ENCODE peak calls at places on chromosomes 6 and 20, in eight cellular contexts. G, T, E, X, S, C, M and Y are unnamed samples. For H3K36me3, the result is how much of the 10 kb centered on the place peaks cover.

GRCh38 chr6:167673951-167674350 is 152.8 kb upstream of the AFDN start:
- DNase-seq in G (no peak), T (no peak), E (no peak), X (no peak), S (no peak), C (no peak), M (no peak), Y (no peak)

GRCh38 chr6:40436685-40437604 is 150.2 kb downstream of the LRFN2 start:
- DNase-seq in G (no peak), T (no peak), E (no peak), X (no peak), S (no peak), C (no peak), M (no peak), Y (no peak)

GRCh38 chr6:37622639-37623038 is 75.0 kb downstream of the MDGA1 start:
- DNase-seq in G (no peak), T (no peak), E (no peak), X (no peak), S (peak), C (no peak), M (no peak), Y (no peak)

GRCh38 chr6:45830441-45831139 is 185.1 kb downstream of the CLIC5 start:
- DNase-seq in G (no peak), T (no peak), E (no peak), X (peak), S (peak), C (no peak), M (no peak), Y (no peak)

GRCh38 chr6:57423468-57423867 is 106.0 kb downstream of the PRIM2 start:
- DNase-seq in G (no peak), T (no peak), E (no peak), X (no peak), S (no peak), C (no peak), M (no peak), Y (no peak)

GRCh38 chr6:6546318-6547110 is 42.0 kb upstream of the LY86 start:
- DNase-seq in G (peak), T (no peak), E (peak), X (no peak), S (no peak), C (peak), M (peak), Y (peak)

GRCh38 chr6:159438106-159438505 is 254.9 kb downstream of the SOD2 start:
- DNase-seq in G (no peak), T (no peak), E (no peak), X (no peak), S (no peak), C (no peak), M (no peak), Y (no peak)

GRCh38 chr6:161452241-161452640 is 178.4 kb upstream of the AGPAT4 start:
- DNase-seq in G (no peak), T (no peak), E (no peak), X (no peak), S (no peak), C (no peak), M (no peak), Y (no peak)

GRCh38 chr6:87045521-87046075 is 49.3 kb downstream of the CGA start:
- DNase-seq in G (no peak), T (no peak), E (no peak), X (no peak), S (no peak), C (no peak), M (no peak), Y (no peak)

GRCh38 chr20:47284373-47284772 is 72.1 kb downstream of the ZMYND8 start:
- DNase-seq in G (no peak), T (no peak), E (no peak), X (no peak), S (no peak), C (no peak), M (no peak), Y (no peak)

GRCh38 chr6:25713802-25714201 is 40.7 kb upstream of the SLC17A4 start:
- DNase-seq in G (no peak), T (no peak), E (no peak), X (no peak), S (no peak), C (no peak), M (no peak), Y (no peak)

GRCh38 chr6:151349651-151350270 is 41.6 kb downstream of the ZBTB2 start:
- DNase-seq in G (no peak), T (no peak), E (no peak), X (no peak), S (no peak), C (no peak), M (no peak), Y (no peak)

GRCh38 chr6:37516076-37516919 is 16.6 kb upstream of the CCDC167 start:
- DNase-seq in G (peak), T (no peak), E (no peak), X (peak), S (peak), C (no peak), M (no peak), Y (peak)

GRCh38 chr6:30556964-30557682 is at the start of gene PRR3:
- DNase-seq in G (peak), T (peak), E (peak), X (peak), S (peak), C (peak), M (peak), Y (peak)

GRCh38 chr6:42378125-42378524 is 73.6 kb downstream of the TRERF1 start:
- DNase-seq in G (no peak), T (no peak), E (no peak), X (no peak), S (no peak), C (no peak), M (no peak), Y (no peak)

GRCh38 chr6:71012871-71013456 is 56.1 kb upstream of the B3GAT2 start:
- DNase-seq in G (peak), T (no peak), E (peak), X (peak), S (no peak), C (no peak), M (no peak), Y (no peak)

GRCh38 chr6:31531162-31531561 is 2.4 kb downstream of the MCCD1 start:
- DNase-seq in G (no peak), T (no peak), E (no peak), X (no peak), S (no peak), C (no peak), M (no peak), Y (no peak)

GRCh38 chr6:62452586-62452985 is 166.6 kb upstream of the KHDRBS2 start:
- DNase-seq in G (no peak), T (no peak), E (no peak), X (no peak), S (no peak), C (no peak), M (no peak), Y (no peak)

GRCh38 chr6:63663147-63663877 is 27.7 kb downstream of the PHF3 start:
- DNase-seq in G (no peak), T (no peak), E (peak), X (no peak), S (no peak), C (no peak), M (no peak), Y (no peak)

GRCh38 chr20:6956056-6956455 is 188.6 kb downstream of the BMP2 start:
- DNase-seq in G (no peak), T (no peak), E (no peak), X (no peak), S (no peak), C (no peak), M (no peak), Y (no peak)

GRCh38 chr6:110526731-110527130 is 50.3 kb upstream of the SLC22A16 start:
- DNase-seq in G (no peak), T (no peak), E (no peak), X (no peak), S (no peak), C (no peak), M (no peak), Y (no peak)

GRCh38 chr6:1864496-1864895 is 254.8 kb downstream of the FOXC1 start:
- DNase-seq in G (no peak), T (no peak), E (no peak), X (no peak), S (no peak), C (no peak), M (no peak), Y (no peak)

GRCh38 chr6:169620171-169621125 is 81.4 kb downstream of the WDR27 start:
- DNase-seq in G (no peak), T (no peak), E (peak), X (no peak), S (no peak), C (no peak), M (no peak), Y (peak)

GRCh38 chr6:104218132-104218531 is 641.6 kb downstream of the HACE1 start:
- DNase-seq in G (no peak), T (no peak), E (no peak), X (no peak), S (no peak), C (no peak), M (no peak), Y (no peak)

GRCh38 chr6:43945778-43946100 is 175.7 kb downstream of the VEGFA start:
- DNase-seq in G (no peak), T (no peak), E (no peak), X (no peak), S (no peak), C (no peak), M (no peak), Y (no peak)

GRCh38 chr6:123794799-123795198 is 8.9 kb upstream of the NKAIN2 start:
- DNase-seq in G (no peak), T (no peak), E (no peak), X (no peak), S (no peak), C (no peak), M (no peak), Y (no peak)

GRCh38 chr20:35552914-35553313 is 11.0 kb downstream of the ERGIC3 start:
- DNase-seq in G (no peak), T (no peak), E (no peak), X (no peak), S (no peak), C (no peak), M (no peak), Y (no peak)

GRCh38 chr20:39290575-39290974 is 328.4 kb downstream of the DHX35 start:
- DNase-seq in G (no peak), T (no peak), E (no peak), X (no peak), S (no peak), C (no peak), M (no peak), Y (no peak)

GRCh38 chr20:37202267-37202943 is 23.1 kb upstream of the MROH8 start:
- DNase-seq in G (peak), T (peak), E (peak), X (no peak), S (no peak), C (no peak), M (no peak), Y (peak)

GRCh38 chr6:133187657-133188453 is 53.3 kb upstream of the EYA4 start:
- DNase-seq in G (no peak), T (no peak), E (peak), X (no peak), S (no peak), C (no peak), M (no peak), Y (no peak)

GRCh38 chr6:136517582-136517981 is 32.6 kb downstream of the MAP7 start:
- DNase-seq in G (no peak), T (no peak), E (no peak), X (no peak), S (no peak), C (no peak), M (no peak), Y (no peak)

GRCh38 chr6:42113929-42114636 is 28.3 kb downstream of the C6orf132 start:
- DNase-seq in G (no peak), T (no peak), E (peak), X (no peak), S (no peak), C (no peak), M (no peak), Y (no peak)

GRCh38 chr20:1122388-1123315 is 4.2 kb downstream of the PSMF1 start:
- DNase-seq in G (no peak), T (no peak), E (peak), X (no peak), S (no peak), C (no peak), M (peak), Y (peak)

GRCh38 chr20:36569847-36570429 is 3.5 kb upstream of the TGIF2 start:
- DNase-seq in G (no peak), T (no peak), E (peak), X (no peak), S (no peak), C (no peak), M (no peak), Y (no peak)

GRCh38 chr20:41142914-41143313 is 5.6 kb downstream of the PLCG1 start:
- DNase-seq in G (no peak), T (no peak), E (no peak), X (no peak), S (peak), C (no peak), M (no peak), Y (no peak)

GRCh38 chr20:44494681-44495080 is 19.0 kb downstream of the TTPAL start:
- DNase-seq in G (no peak), T (no peak), E (no peak), X (no peak), S (no peak), C (no peak), M (no peak), Y (no peak)

GRCh38 chr20:44489223-44489622 is 13.5 kb downstream of the TTPAL start:
- DNase-seq in G (no peak), T (no peak), E (no peak), X (no peak), S (no peak), C (no peak), M (no peak), Y (no peak)

GRCh38 chr20:44489931-44490330 is 14.3 kb downstream of the TTPAL start:
- DNase-seq in G (no peak), T (no peak), E (no peak), X (peak), S (no peak), C (no peak), M (no peak), Y (no peak)

GRCh38 chr20:44494266-44494665 is 18.6 kb downstream of the TTPAL start:
- DNase-seq in G (no peak), T (no peak), E (peak), X (no peak), S (no peak), C (no peak), M (no peak), Y (peak)

DNA sequence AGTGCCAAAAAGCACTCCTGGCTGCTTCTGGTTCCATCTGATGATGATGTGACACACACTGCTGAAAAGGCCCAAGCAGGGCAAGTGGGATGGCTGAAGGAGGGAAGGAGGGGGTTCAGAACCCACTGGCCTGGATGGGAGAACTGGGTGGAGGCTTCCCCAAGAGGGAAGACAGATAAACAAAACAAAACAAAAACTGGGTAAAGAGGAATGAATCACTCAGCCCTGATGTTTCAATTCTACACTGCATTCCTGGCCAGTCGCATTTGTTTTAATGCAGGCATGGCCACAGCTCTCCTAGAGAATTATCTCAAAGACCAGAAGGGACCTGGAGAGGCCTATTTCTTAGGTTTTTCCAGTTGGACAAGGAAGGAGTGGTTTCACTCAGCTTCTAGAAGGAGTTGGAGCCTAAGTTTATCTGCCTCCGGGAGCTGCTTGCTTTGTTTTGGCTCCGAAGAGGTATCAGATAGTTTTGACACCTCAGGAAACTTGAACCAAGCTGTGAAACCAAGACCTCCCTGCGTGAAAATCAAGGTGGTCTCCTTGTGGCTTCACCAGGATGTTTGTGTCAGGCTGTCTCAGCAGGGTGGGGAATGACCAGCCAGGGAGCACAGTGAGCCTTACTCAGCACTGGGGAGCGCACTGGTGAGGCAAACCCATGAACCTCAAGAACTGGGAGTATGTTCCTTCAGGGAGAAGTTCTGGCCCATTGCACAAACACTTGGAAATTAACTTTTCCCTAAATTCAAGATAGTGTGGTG is 16.1 kb downstream of the TTPAL start:
- DNase-seq in G (peak), T (peak), E (peak), X (no peak), S (no peak), C (no peak), M (peak), Y (peak)
- H3K36me3 ChIP-seq in G (under half), T (under half), E (under half), X (under half), S (half or more), C (under half), M (under half), Y (under half)

DNA sequence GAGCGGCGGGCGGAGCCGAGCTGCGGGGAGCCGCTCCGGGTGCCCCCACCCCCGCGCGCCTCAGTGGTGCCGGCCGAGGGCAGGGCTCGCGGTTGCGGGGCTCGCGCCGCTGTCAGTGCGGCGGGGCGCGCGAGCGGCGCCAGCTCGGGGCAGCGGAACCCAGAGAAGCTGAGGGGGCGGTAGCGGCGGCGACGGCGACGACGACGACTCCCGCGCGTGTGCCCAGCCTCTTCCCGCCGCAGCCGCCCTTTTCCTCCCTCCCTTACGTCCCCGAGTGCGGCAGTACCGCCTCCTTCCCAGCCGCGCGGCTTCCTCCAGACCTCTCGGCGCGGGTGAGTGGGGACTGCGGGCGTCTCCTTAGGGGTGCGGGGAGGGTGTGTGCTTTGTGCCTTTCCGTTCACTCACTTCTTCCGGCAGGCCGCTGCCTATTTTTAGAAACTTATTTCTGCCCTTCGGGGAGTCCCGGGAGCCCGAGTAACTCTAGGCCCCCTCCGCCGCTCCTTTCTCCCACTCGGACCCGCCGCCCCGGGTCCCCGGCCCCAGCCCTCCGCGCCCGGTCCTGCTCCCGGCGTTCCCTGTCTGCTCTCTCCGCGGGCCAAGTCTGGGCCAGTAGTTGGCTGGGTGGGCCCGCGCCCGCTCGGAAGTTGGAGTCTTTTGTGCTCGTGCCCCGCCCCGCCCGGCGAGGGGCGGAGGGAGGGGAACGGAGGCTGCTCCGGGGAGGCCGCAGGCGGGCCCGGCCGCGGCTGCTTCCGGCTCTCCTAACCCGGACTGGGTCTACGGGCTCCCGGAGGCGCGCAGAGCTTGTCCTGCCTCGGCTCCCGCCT is at the start of gene RALY:
- DNase-seq in G (peak), T (peak), E (peak), X (no peak), S (peak), C (peak), M (peak), Y (peak)
- TF ChIP-seq POLR2A in G (peak), T (peak), E (peak), X (peak), S (peak), C (peak), M (peak), Y (peak)

GRCh38 chr6:36389353-36389752 is 1.9 kb upstream of the ETV7 start:
- DNase-seq in G (no peak), T (no peak), E (no peak), X (no peak), S (no peak), C (no peak), M (no peak), Y (no peak)

GRCh38 chr6:36386495-36387439 is 702 bp downstream of the ETV7 start:
- DNase-seq in G (peak), T (peak), E (peak), X (no peak), S (no peak), C (peak), M (no peak), Y (peak)

GRCh38 chr6:36387440-36388303 is at the start of gene ETV7:
- DNase-seq in G (peak), T (peak), E (peak), X (no peak), S (no peak), C (peak), M (no peak), Y (peak)

GRCh38 chr6:36392621-36393020 is 5.2 kb upstream of the ETV7 start:
- DNase-seq in G (no peak), T (no peak), E (no peak), X (no peak), S (no peak), C (no peak), M (no peak), Y (no peak)
- TF ChIP-seq CTCF in G (no peak), T (no peak), E (no peak), X (no peak), S (no peak), C (peak), M (no peak), Y (no peak)

GRCh38 chr20:62892348-62893304 is 31.0 kb upstream of the TCFL5 start:
- DNase-seq in G (no peak), T (no peak), E (no peak), X (no peak), S (no peak), C (no peak), M (no peak), Y (no peak)
- H3K36me3 ChIP-seq in G (under half), T (under half), E (half or more), X (under half), S (half or more), C (half or more), M (under half), Y (half or more)

DNA sequence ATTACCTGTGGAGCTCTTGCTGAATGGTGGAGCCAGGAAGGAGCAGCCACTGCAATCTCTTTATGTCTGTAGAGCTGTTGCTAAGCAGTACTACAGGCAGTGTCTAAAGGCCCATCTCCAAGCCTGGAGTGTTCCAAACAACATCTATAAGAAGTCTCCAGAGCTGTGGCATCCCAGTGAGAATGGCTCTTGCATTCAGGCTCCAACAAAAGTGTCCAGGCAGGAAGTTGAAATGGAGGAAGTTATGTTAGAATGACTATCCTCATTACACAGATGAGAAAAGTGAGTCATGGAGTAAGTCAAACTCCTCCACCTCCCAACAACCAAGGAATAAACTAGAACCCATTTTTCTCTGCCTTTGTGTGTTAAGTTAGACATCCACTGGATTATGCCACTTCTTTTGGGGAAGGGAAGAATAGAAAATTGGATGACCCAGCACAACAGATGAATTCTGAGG is 288.5 kb upstream of the STXBP5 start:
- DNase-seq in G (no peak), T (no peak), E (peak), X (no peak), S (no peak), C (no peak), M (no peak), Y (no peak)
- TF ChIP-seq POLR2A in G (no peak), T (no peak), E (peak), X (no peak), S (no peak), C (no peak), M (no peak), Y (no peak)

GRCh38 chr20:51381557-51381956 is 161.0 kb downstream of the NFATC2 start:
- DNase-seq in G (no peak), T (no peak), E (no peak), X (no peak), S (no peak), C (no peak), M (no peak), Y (no peak)
- TF ChIP-seq CTCF in G (no peak), T (no peak), E (no peak), X (no peak), S (no peak), C (peak), M (no peak), Y (no peak)

GRCh38 chr6:33827546-33828451 is 24.0 kb upstream of the MLN start:
- DNase-seq in G (no peak), T (no peak), E (peak), X (no peak), S (no peak), C (no peak), M (no peak), Y (no peak)

GRCh38 chr6:33826537-33826936 is 22.7 kb upstream of the MLN start:
- DNase-seq in G (no peak), T (no peak), E (no peak), X (no peak), S (no peak), C (no peak), M (no peak), Y (peak)

GRCh38 chr6:33830635-33831240 is 26.9 kb upstream of the MLN start:
- DNase-seq in G (no peak), T (no peak), E (no peak), X (no peak), S (no peak), C (no peak), M (no peak), Y (no peak)

GRCh38 chr6:33828764-33829731 is 25.2 kb upstream of the MLN start:
- DNase-seq in G (no peak), T (no peak), E (no peak), X (no peak), S (no peak), C (no peak), M (no peak), Y (no peak)

GRCh38 chr6:33828452-33828763 is 24.6 kb upstream of the MLN start:
- DNase-seq in G (no peak), T (no peak), E (no peak), X (no peak), S (no peak), C (no peak), M (no peak), Y (no peak)
- H3K36me3 ChIP-seq in G (under half), T (under half), E (under half), X (under half), S (under half), C (under half), M (under half), Y (under half)